ENCODE peak calls at places on chromosomes 12 and 14, in seven cellular contexts. L, F, N, P, A, K and Q are unnamed samples.

GRCh38 chr12:39619660-39620433 is at the start of gene ABCD2:
- DNase-seq in L (peak), F (peak), N (peak), P (no peak), A (peak), K (peak), Q (peak)

GRCh38 chr14:54848910-54849309 is 53.7 kb downstream of the GCH1 start:
- DNase-seq in L (no peak), F (no peak), N (no peak), P (no peak), A (no peak), K (no peak), Q (no peak)

GRCh38 chr14:104228221-104228620 is 89.8 kb downstream of the KIF26A start:
- DNase-seq in L (no peak), F (no peak), N (no peak), P (no peak), A (no peak), K (no peak), Q (no peak)

GRCh38 chr12:115351513-115352077 is 667.6 kb upstream of the TBX3 start:
- DNase-seq in L (no peak), F (no peak), N (no peak), P (no peak), A (no peak), K (no peak), Q (no peak)

GRCh38 chr14:61332658-61333029 is 11.3 kb downstream of the PRKCH start:
- DNase-seq in L (no peak), F (no peak), N (peak), P (no peak), A (no peak), K (no peak), Q (no peak)

GRCh38 chr14:102525213-102526143 is 15.9 kb upstream of the ANKRD9 start:
- DNase-seq in L (peak), F (peak), N (peak), P (no peak), A (no peak), K (no peak), Q (no peak)

GRCh38 chr12:57111046-57111698 is at the start of gene STAT6:
- DNase-seq in L (no peak), F (no peak), N (peak), P (no peak), A (no peak), K (peak), Q (peak)

GRCh38 chr14:86824167-86824566 is 1168.8 kb downstream of the GALC start:
- DNase-seq in L (no peak), F (no peak), N (no peak), P (no peak), A (no peak), K (no peak), Q (no peak)

GRCh38 chr12:25592725-25593495 is 39.8 kb upstream of the LMNTD1 start:
- DNase-seq in L (no peak), F (no peak), N (no peak), P (no peak), A (no peak), K (no peak), Q (no peak)

GRCh38 chr12:106945261-106945851 is 10.4 kb upstream of the TMEM263 start:
- DNase-seq in L (no peak), F (no peak), N (no peak), P (no peak), A (no peak), K (no peak), Q (no peak)

GRCh38 chr12:121399391-121400331 is at the start of gene RNF34:
- DNase-seq in L (peak), F (peak), N (peak), P (peak), A (peak), K (peak), Q (peak)

GRCh38 chr14:42095155-42095554 is 488.5 kb downstream of the LRFN5 start:
- DNase-seq in L (no peak), F (no peak), N (no peak), P (no peak), A (no peak), K (no peak), Q (no peak)

GRCh38 chr12:110921262-110921661 is 883 bp upstream of the MYL2 start:
- DNase-seq in L (no peak), F (no peak), N (no peak), P (no peak), A (no peak), K (no peak), Q (no peak)

GRCh38 chr12:25615119-25615518 is 62.0 kb upstream of the LMNTD1 start:
- DNase-seq in L (no peak), F (no peak), N (no peak), P (no peak), A (no peak), K (peak), Q (no peak)

GRCh38 chr12:83318386-83318971 is 631.8 kb downstream of the TMTC2 start:
- DNase-seq in L (no peak), F (no peak), N (no peak), P (no peak), A (no peak), K (no peak), Q (no peak)

GRCh38 chr12:126436041-126436440 is 1370.8 kb downstream of the AACS start:
- DNase-seq in L (no peak), F (no peak), N (no peak), P (no peak), A (no peak), K (no peak), Q (no peak)

GRCh38 chr12:53481957-53482586 is 17.2 kb downstream of the MAP3K12 start:
- DNase-seq in L (no peak), F (no peak), N (peak), P (no peak), A (peak), K (no peak), Q (no peak)

GRCh38 chr14:76961631-76962302 is 66.7 kb downstream of the IRF2BPL start:
- DNase-seq in L (peak), F (peak), N (peak), P (peak), A (no peak), K (peak), Q (peak)

GRCh38 chr14:23469906-23470403 is 452 bp downstream of the NGDN start:
- DNase-seq in L (no peak), F (no peak), N (no peak), P (no peak), A (no peak), K (no peak), Q (no peak)

GRCh38 chr12:28191018-28191595 is 851 bp downstream of the CCDC91 start:
- DNase-seq in L (no peak), F (no peak), N (no peak), P (no peak), A (peak), K (peak), Q (no peak)

GRCh38 chr12:116717466-116718457 is 20.1 kb downstream of the SPRING1 start:
- DNase-seq in L (no peak), F (no peak), N (no peak), P (no peak), A (no peak), K (no peak), Q (no peak)

GRCh38 chr12:99249543-99249942 is 398.0 kb upstream of the GARIN6 start:
- DNase-seq in L (no peak), F (no peak), N (no peak), P (no peak), A (no peak), K (no peak), Q (no peak)

GRCh38 chr12:100279612-100280244 is 12.8 kb downstream of the SCYL2 start:
- DNase-seq in L (no peak), F (no peak), N (peak), P (no peak), A (no peak), K (peak), Q (peak)

GRCh38 chr12:48946206-48946605 is 11.1 kb downstream of the ARF3 start:
- DNase-seq in L (no peak), F (no peak), N (no peak), P (no peak), A (no peak), K (no peak), Q (no peak)

GRCh38 chr14:22838631-22839041 is 2.3 kb downstream of the MMP14 start:
- DNase-seq in L (no peak), F (no peak), N (no peak), P (no peak), A (no peak), K (no peak), Q (no peak)

GRCh38 chr14:85731198-85731597 is 201.3 kb downstream of the FLRT2 start:
- DNase-seq in L (no peak), F (no peak), N (no peak), P (no peak), A (no peak), K (no peak), Q (no peak)

GRCh38 chr12:16603916-16604575 is 1.9 kb downstream of the LMO3 start:
- DNase-seq in L (no peak), F (no peak), N (no peak), P (no peak), A (peak), K (no peak), Q (no peak)

GRCh38 chr14:86604546-86604945 is 1074.6 kb downstream of the FLRT2 start:
- DNase-seq in L (no peak), F (no peak), N (no peak), P (no peak), A (no peak), K (no peak), Q (no peak)

GRCh38 chr14:87013583-87013982 is 979.4 kb downstream of the GALC start:
- DNase-seq in L (no peak), F (no peak), N (no peak), P (no peak), A (no peak), K (no peak), Q (no peak)

GRCh38 chr12:54300732-54301427 is at the start of gene NFE2:
- DNase-seq in L (no peak), F (no peak), N (peak), P (peak), A (peak), K (peak), Q (peak)

GRCh38 chr12:132312516-132312915 is 16.9 kb downstream of the GALNT9 start:
- DNase-seq in L (no peak), F (no peak), N (no peak), P (no peak), A (no peak), K (no peak), Q (no peak)

GRCh38 chr14:100072783-100073346 is 7.6 kb downstream of the EVL start:
- DNase-seq in L (no peak), F (peak), N (no peak), P (no peak), A (no peak), K (peak), Q (peak)

GRCh38 chr14:92563359-92563758 is 49.8 kb downstream of the RIN3 start:
- DNase-seq in L (peak), F (no peak), N (no peak), P (no peak), A (no peak), K (no peak), Q (no peak)

GRCh38 chr14:20343855-20344205 is 395 bp downstream of the PARP2 start:
- DNase-seq in L (no peak), F (no peak), N (no peak), P (no peak), A (no peak), K (no peak), Q (no peak)

GRCh38 chr12:96404683-96405082 is 4.4 kb upstream of the CDK17 start:
- DNase-seq in L (no peak), F (no peak), N (no peak), P (no peak), A (no peak), K (no peak), Q (no peak)

DNA sequence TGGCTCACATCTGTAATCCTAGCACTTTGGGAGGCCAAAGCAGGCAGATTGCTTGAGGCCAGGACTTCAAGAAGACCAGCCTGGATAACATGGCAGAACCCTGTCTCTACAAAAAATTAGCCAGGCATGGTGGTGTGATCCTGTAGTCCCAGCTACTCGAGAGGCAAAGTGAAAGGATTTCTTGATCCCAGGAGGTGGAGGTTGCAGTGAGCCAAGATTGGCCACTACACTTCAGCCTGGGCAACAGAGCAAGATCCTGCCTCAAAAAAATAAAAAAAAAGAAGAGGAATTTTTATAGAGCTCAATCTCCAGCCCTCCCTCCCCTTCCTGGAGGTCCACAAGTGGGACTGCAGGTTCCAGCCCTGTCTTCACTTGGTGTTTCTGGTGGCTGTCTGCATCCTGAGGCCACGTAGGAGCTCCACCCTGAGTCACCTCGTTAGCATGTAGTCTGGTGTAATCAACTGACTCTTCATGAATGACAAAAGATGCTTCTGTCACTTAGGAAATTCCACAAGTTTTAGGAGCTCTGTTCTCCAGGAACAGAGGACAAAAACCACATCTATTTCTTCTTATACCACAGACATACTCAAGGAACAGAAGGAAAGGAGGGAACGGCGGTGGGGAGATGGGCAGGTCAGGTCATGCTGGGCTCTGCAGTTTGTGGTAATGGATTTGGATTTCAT is 16.2 kb downstream of the CCDC62 start:
- DNase-seq in L (no peak), F (no peak), N (no peak), P (no peak), A (no peak), K (no peak), Q (no peak)
- TF ChIP-seq JUND in L (no peak), F (no peak), N (no peak), P (no peak), A (no peak), K (no peak), Q (no peak)

GRCh38 chr12:51980051-51980808 is 26.5 kb upstream of the TAMALIN start:
- DNase-seq in L (no peak), F (no peak), N (peak), P (no peak), A (peak), K (peak), Q (peak)
- TF ChIP-seq JUND in L (no peak), F (no peak), N (no peak), P (no peak), A (no peak), K (no peak), Q (no peak)

GRCh38 chr14:30767624-30768023 is 106.7 kb upstream of the COCH start:
- DNase-seq in L (no peak), F (no peak), N (no peak), P (no peak), A (no peak), K (no peak), Q (no peak)

GRCh38 chr14:30770376-30770775 is 104.0 kb upstream of the COCH start:
- DNase-seq in L (no peak), F (no peak), N (no peak), P (no peak), A (no peak), K (no peak), Q (no peak)

GRCh38 chr14:30768791-30769190 is 105.6 kb upstream of the COCH start:
- DNase-seq in L (no peak), F (no peak), N (no peak), P (no peak), A (no peak), K (no peak), Q (no peak)

GRCh38 chr14:30771595-30771994 is 102.8 kb upstream of the COCH start:
- DNase-seq in L (no peak), F (no peak), N (no peak), P (no peak), A (no peak), K (no peak), Q (no peak)
- TF ChIP-seq JUND in L (no peak), F (no peak), N (no peak), P (no peak), A (no peak), K (no peak), Q (no peak)

GRCh38 chr12:47801170-47801903 is 18.4 kb downstream of the HDAC7 start:
- DNase-seq in L (no peak), F (no peak), N (no peak), P (no peak), A (no peak), K (no peak), Q (no peak)
- TF ChIP-seq JUND in L (no peak), F (no peak), N (no peak), P (no peak), A (no peak), K (no peak), Q (no peak)

GRCh38 chr12:118650586-118650960 is 274.2 kb downstream of the SUDS3 start:
- DNase-seq in L (no peak), F (no peak), N (no peak), P (no peak), A (no peak), K (peak), Q (peak)

GRCh38 chr12:118649765-118650585 is 273.6 kb downstream of the SUDS3 start:
- DNase-seq in L (no peak), F (no peak), N (no peak), P (no peak), A (no peak), K (no peak), Q (no peak)

GRCh38 chr12:118655588-118655987 is 279.2 kb downstream of the SUDS3 start:
- DNase-seq in L (no peak), F (no peak), N (no peak), P (no peak), A (no peak), K (no peak), Q (no peak)

GRCh38 chr12:118651487-118651886 is 275.1 kb downstream of the SUDS3 start:
- DNase-seq in L (no peak), F (no peak), N (no peak), P (no peak), A (no peak), K (no peak), Q (no peak)
- TF ChIP-seq JUND in L (no peak), F (no peak), N (no peak), P (no peak), A (no peak), K (no peak), Q (no peak)